ENCODE peak calls at places on chromosomes 6 and 20, in four cellular contexts. M is naive thymus-derived CD8-positive, alpha-beta T cell; T is nephron progenitor cell; U is A549. Q is an unnamed sample.

GRCh38 chr6:130033999-130034814 is 15.8 kb downstream of the L3MBTL3 start:
- DNase-seq in M (no peak), T (no peak), U (no peak), Q (no peak)

GRCh38 chr6:81401970-81402690 is 350.4 kb downstream of the TENT5A start:
- DNase-seq in M (no peak), T (no peak), U (no peak), Q (no peak)

GRCh38 chr20:11352041-11352440 is 565.7 kb upstream of the BTBD3 start:
- DNase-seq in M (no peak), T (no peak), U (no peak), Q (no peak)

GRCh38 chr6:1436334-1437306 is 47.2 kb downstream of the FOXF2 start:
- DNase-seq in M (peak), T (peak), U (peak), Q (peak)

GRCh38 chr6:78492351-78493010 is 374.9 kb upstream of the IRAK1BP1 start:
- DNase-seq in M (no peak), T (no peak), U (no peak), Q (no peak)

GRCh38 chr6:140300331-140300730 is 925.9 kb upstream of the CITED2 start:
- DNase-seq in M (no peak), T (no peak), U (no peak), Q (no peak)

GRCh38 chr6:31525932-31526591 is 2.7 kb upstream of the MCCD1 start:
- DNase-seq in M (no peak), T (no peak), U (no peak), Q (no peak)

GRCh38 chr6:132490024-132490423 is 22.9 kb downstream of the STX7 start:
- DNase-seq in M (no peak), T (no peak), U (no peak), Q (no peak)

GRCh38 chr6:125022391-125022989 is 60.3 kb downstream of the RNF217 start:
- DNase-seq in M (no peak), T (no peak), U (no peak), Q (no peak)

GRCh38 chr6:113129991-113130390 is 727.2 kb upstream of the MARCKS start:
- DNase-seq in M (no peak), T (no peak), U (no peak), Q (no peak)

GRCh38 chr20:32585519-32586127 is 490 bp upstream of the NOL4L start:
- DNase-seq in M (no peak), T (peak), U (no peak), Q (peak)

GRCh38 chr6:127069659-127070279 is 48.7 kb upstream of the RSPO3 start:
- DNase-seq in M (no peak), T (no peak), U (peak), Q (no peak)

GRCh38 chr6:161919711-161920110 is 645.9 kb upstream of the AGPAT4 start:
- DNase-seq in M (no peak), T (no peak), U (no peak), Q (no peak)

GRCh38 chr6:89503641-89504040 is 70.7 kb downstream of the ANKRD6 start:
- DNase-seq in M (no peak), T (no peak), U (no peak), Q (no peak)

GRCh38 chr20:531608-532007 is 12.0 kb downstream of the CSNK2A1 start:
- DNase-seq in M (no peak), T (no peak), U (no peak), Q (no peak)

GRCh38 chr20:43397147-43397546 is 60.5 kb upstream of the SRSF6 start:
- DNase-seq in M (no peak), T (no peak), U (no peak), Q (no peak)

GRCh38 chr20:54184920-54185626 is 11.3 kb upstream of the CYP24A1 start:
- DNase-seq in M (no peak), T (no peak), U (no peak), Q (no peak)

GRCh38 chr6:33974471-33974870 is 170.7 kb upstream of the MLN start:
- DNase-seq in M (no peak), T (no peak), U (no peak), Q (no peak)